ENCODE peak calls at places on chromosomes 11 and 22, in nine cellular contexts. One of them, this sample, is unnamed.
A peak's percentile ranks its signal among the peaks of the same experiment; 100 is the strongest.

GRCh38 chr11:114209343-114209742 is 86.9 kb upstream of the NNMT start:
- DNase-seq in CD8-positive, alpha-beta memory T cell: no peak
- DNase-seq in EL: no peak
- DNase-seq in dorsolateral prefrontal cortex: no peak
- DNase-seq in WERI-Rb-1: no peak
- DNase-seq in fibroblast of gingiva: no peak
- DNase-seq in NAMALWA: no peak
- DNase-seq in SJSA1: no peak
- DNase-seq in endothelial cell: no peak
- DNase-seq in this sample: no peak

GRCh38 chr22:23243006-23243573 is 62.8 kb downstream of the BCR start:
- DNase-seq in CD8-positive, alpha-beta memory T cell: peak; percentile 81
- DNase-seq in EL: no peak
- DNase-seq in dorsolateral prefrontal cortex: no peak
- DNase-seq in WERI-Rb-1: no peak
- DNase-seq in fibroblast of gingiva: no peak
- DNase-seq in NAMALWA: peak; percentile 68
- DNase-seq in SJSA1: no peak
- DNase-seq in endothelial cell: no peak
- DNase-seq in this sample: no peak

GRCh38 chr11:67160872-67161783 is 42.1 kb downstream of the KDM2A start:
- DNase-seq in CD8-positive, alpha-beta memory T cell: no peak
- DNase-seq in EL: peak; percentile 35
- DNase-seq in dorsolateral prefrontal cortex: no peak
- DNase-seq in WERI-Rb-1: no peak
- DNase-seq in fibroblast of gingiva: peak; percentile 3
- DNase-seq in NAMALWA: no peak
- DNase-seq in SJSA1: no peak
- DNase-seq in endothelial cell: no peak
- DNase-seq in this sample: no peak

GRCh38 chr11:1293619-1294015 is 15.8 kb downstream of the TOLLIP start:
- DNase-seq in CD8-positive, alpha-beta memory T cell: no peak
- DNase-seq in EL: no peak
- DNase-seq in dorsolateral prefrontal cortex: no peak
- DNase-seq in WERI-Rb-1: no peak
- DNase-seq in fibroblast of gingiva: no peak
- DNase-seq in NAMALWA: no peak
- DNase-seq in SJSA1: peak; percentile 9
- DNase-seq in endothelial cell: no peak
- DNase-seq in this sample: no peak

GRCh38 chr22:50031189-50032091 is 18.9 kb upstream of the IL17REL start:
- DNase-seq in CD8-positive, alpha-beta memory T cell: peak; percentile 48
- DNase-seq in EL: no peak
- DNase-seq in dorsolateral prefrontal cortex: no peak
- DNase-seq in WERI-Rb-1: no peak
- DNase-seq in fibroblast of gingiva: no peak
- DNase-seq in NAMALWA: no peak
- DNase-seq in SJSA1: no peak
- DNase-seq in endothelial cell: peak; percentile 3
- DNase-seq in this sample: no peak

GRCh38 chr11:64810891-64811272 is 531 bp upstream of the MEN1 start:
- DNase-seq in CD8-positive, alpha-beta memory T cell: peak; percentile 75
- DNase-seq in EL: no peak
- DNase-seq in dorsolateral prefrontal cortex: peak; percentile 42
- DNase-seq in WERI-Rb-1: no peak
- DNase-seq in fibroblast of gingiva: no peak
- DNase-seq in NAMALWA: peak; percentile 86
- DNase-seq in SJSA1: no peak
- DNase-seq in endothelial cell: no peak
- DNase-seq in this sample: no peak

GRCh38 chr11:123480290-123480815 is 50.3 kb downstream of the GRAMD1B start:
- DNase-seq in CD8-positive, alpha-beta memory T cell: no peak
- DNase-seq in EL: no peak
- DNase-seq in dorsolateral prefrontal cortex: no peak
- DNase-seq in WERI-Rb-1: no peak
- DNase-seq in fibroblast of gingiva: no peak
- DNase-seq in NAMALWA: no peak
- DNase-seq in SJSA1: no peak
- DNase-seq in endothelial cell: no peak
- DNase-seq in this sample: no peak

GRCh38 chr22:49995413-49996191 is 17.0 kb downstream of the IL17REL start:
- DNase-seq in CD8-positive, alpha-beta memory T cell: no peak
- DNase-seq in EL: no peak
- DNase-seq in dorsolateral prefrontal cortex: no peak
- DNase-seq in WERI-Rb-1: no peak
- DNase-seq in fibroblast of gingiva: no peak
- DNase-seq in NAMALWA: no peak
- DNase-seq in SJSA1: no peak
- DNase-seq in endothelial cell: no peak
- DNase-seq in this sample: no peak

GRCh38 chr11:126485986-126486635 is 130.6 kb downstream of the ST3GAL4 start:
- DNase-seq in CD8-positive, alpha-beta memory T cell: no peak
- DNase-seq in EL: no peak
- DNase-seq in dorsolateral prefrontal cortex: no peak
- DNase-seq in WERI-Rb-1: no peak
- DNase-seq in fibroblast of gingiva: no peak
- DNase-seq in NAMALWA: no peak
- DNase-seq in SJSA1: no peak
- DNase-seq in endothelial cell: no peak
- DNase-seq in this sample: no peak

GRCh38 chr11:64770120-64770519 is 8.2 kb downstream of the SF1 start:
- DNase-seq in CD8-positive, alpha-beta memory T cell: peak; percentile 30
- DNase-seq in EL: no peak
- DNase-seq in dorsolateral prefrontal cortex: no peak
- DNase-seq in WERI-Rb-1: no peak
- DNase-seq in fibroblast of gingiva: no peak
- DNase-seq in NAMALWA: no peak
- DNase-seq in SJSA1: no peak
- DNase-seq in endothelial cell: no peak
- DNase-seq in this sample: no peak

GRCh38 chr11:7563269-7563668 is 49.5 kb downstream of the PPFIBP2 start:
- DNase-seq in CD8-positive, alpha-beta memory T cell: no peak
- DNase-seq in EL: no peak
- DNase-seq in dorsolateral prefrontal cortex: no peak
- DNase-seq in WERI-Rb-1: no peak
- DNase-seq in fibroblast of gingiva: peak; percentile 68
- DNase-seq in NAMALWA: no peak
- DNase-seq in SJSA1: no peak
- DNase-seq in endothelial cell: no peak
- DNase-seq in this sample: no peak

GRCh38 chr11:102390667-102391449 is 43.8 kb downstream of the BIRC2 start:
- DNase-seq in CD8-positive, alpha-beta memory T cell: peak; percentile 71
- DNase-seq in EL: peak; percentile 66
- DNase-seq in dorsolateral prefrontal cortex: peak; percentile 79
- DNase-seq in WERI-Rb-1: peak; percentile 78
- DNase-seq in fibroblast of gingiva: peak; percentile 62
- DNase-seq in NAMALWA: peak; percentile 73
- DNase-seq in SJSA1: peak; percentile 34
- DNase-seq in endothelial cell: peak; percentile 59
- DNase-seq in this sample: peak; percentile 13

GRCh38 chr11:20363500-20364411 is at the start of gene HTATIP2:
- DNase-seq in CD8-positive, alpha-beta memory T cell: peak; percentile 87
- DNase-seq in EL: peak; percentile 41
- DNase-seq in dorsolateral prefrontal cortex: peak; percentile 71
- DNase-seq in WERI-Rb-1: peak; percentile 49
- DNase-seq in fibroblast of gingiva: peak; percentile 50
- DNase-seq in NAMALWA: peak; percentile 43
- DNase-seq in SJSA1: peak; percentile 72
- DNase-seq in endothelial cell: peak; percentile 37
- DNase-seq in this sample: no peak

GRCh38 chr11:44613081-44613628 is 47.7 kb downstream of the CD82 start:
- DNase-seq in CD8-positive, alpha-beta memory T cell: no peak
- DNase-seq in EL: no peak
- DNase-seq in dorsolateral prefrontal cortex: no peak
- DNase-seq in WERI-Rb-1: no peak
- DNase-seq in fibroblast of gingiva: no peak
- DNase-seq in NAMALWA: no peak
- DNase-seq in SJSA1: no peak
- DNase-seq in endothelial cell: no peak
- DNase-seq in this sample: no peak

GRCh38 chr11:118870396-118871343 is 13.0 kb upstream of the CXCR5 start:
- DNase-seq in CD8-positive, alpha-beta memory T cell: peak; percentile 58
- DNase-seq in EL: peak; percentile 37
- DNase-seq in dorsolateral prefrontal cortex: peak; percentile 65
- DNase-seq in WERI-Rb-1: no peak
- DNase-seq in fibroblast of gingiva: peak; percentile 39
- DNase-seq in NAMALWA: peak; percentile 72
- DNase-seq in SJSA1: no peak
- DNase-seq in endothelial cell: no peak
- DNase-seq in this sample: no peak

This sample was measured in amniotic stem cell.